ENCODE peak calls at places on chromosome 1, in four cellular contexts. I, Z, L and X are unnamed samples.

GRCh38 chr1:153617677-153618076 is 1.6 kb upstream of the S100A14 start:
- DNase-seq in I (peak; percentile 70), Z (peak; percentile 73), L (peak; percentile 71), X (no peak)

GRCh38 chr1:1354271-1355247 is 3.8 kb downstream of the MXRA8 start:
- DNase-seq in I (no peak), Z (no peak), L (no peak), X (no peak)

GRCh38 chr1:182610606-182611194 is 6.5 kb upstream of the RGS16 start:
- DNase-seq in I (no peak), Z (no peak), L (no peak), X (no peak)

GRCh38 chr1:190583862-190584261 is 106.2 kb upstream of the BRINP3 start:
- DNase-seq in I (no peak), Z (no peak), L (no peak), X (no peak)

GRCh38 chr1:30649321-30649991 is 73.9 kb downstream of the MATN1 start:
- DNase-seq in I (no peak), Z (no peak), L (peak; percentile 95), X (no peak)

GRCh38 chr1:36890776-36891175 is 143.5 kb downstream of the GRIK3 start:
- DNase-seq in I (no peak), Z (no peak), L (no peak), X (no peak)

GRCh38 chr1:221449801-221450470 is 292.0 kb downstream of the DUSP10 start:
- DNase-seq in I (no peak), Z (no peak), L (peak; percentile 59), X (peak; percentile 56)

GRCh38 chr1:85001742-85002141 is 4.8 kb upstream of the MCOLN2 start:
- DNase-seq in I (no peak), Z (no peak), L (no peak), X (no peak)

GRCh38 chr1:85438353-85438752 is 26.6 kb downstream of the DDAH1 start:
- DNase-seq in I (peak; percentile 73), Z (no peak), L (no peak), X (no peak)

GRCh38 chr1:222919478-222919865 is 104.6 kb downstream of the DISP1 start:
- DNase-seq in I (peak; percentile 36), Z (no peak), L (no peak), X (peak; percentile 53)

GRCh38 chr1:178998295-178998694 is 27.4 kb upstream of the FAM20B start:
- DNase-seq in I (no peak), Z (no peak), L (no peak), X (no peak)

GRCh38 chr1:24714859-24715520 is 30.3 kb upstream of the CLIC4 start:
- DNase-seq in I (no peak), Z (no peak), L (peak; percentile 85), X (peak; percentile 48)

GRCh38 chr1:110559157-110559556 is 40.2 kb upstream of the KCNA10 start:
- DNase-seq in I (no peak), Z (no peak), L (peak; percentile 32), X (no peak)

GRCh38 chr1:209600541-209600940 is 17.0 kb downstream of the CAMK1G start:
- DNase-seq in I (no peak), Z (no peak), L (peak; percentile 46), X (no peak)

GRCh38 chr1:243432136-243432535 is 176.3 kb downstream of the SDCCAG8 start:
- DNase-seq in I (no peak), Z (no peak), L (no peak), X (no peak)

GRCh38 chr1:51444096-51444495 is 75.0 kb downstream of the EPS15 start:
- DNase-seq in I (no peak), Z (no peak), L (no peak), X (peak; percentile 47)

GRCh38 chr1:113140588-113141446 is 67.8 kb downstream of the LRIG2 start:
- DNase-seq in I (peak; percentile 69), Z (peak; percentile 88), L (peak; percentile 32), X (peak; percentile 86)

GRCh38 chr1:148308832-148309458 is 156.9 kb upstream of the NBPF11 start:
- DNase-seq in I (peak; percentile 6), Z (peak; percentile 14), L (peak; percentile 59), X (no peak)

GRCh38 chr1:193333166-193333565 is 146.8 kb upstream of the B3GALT2 start:
- DNase-seq in I (no peak), Z (no peak), L (no peak), X (no peak)

GRCh38 chr1:193338194-193338593 is 151.8 kb upstream of the B3GALT2 start:
- DNase-seq in I (no peak), Z (no peak), L (peak; percentile 46), X (peak; percentile 33)

GRCh38 chr1:193339396-193339795 is 153.0 kb upstream of the B3GALT2 start:
- DNase-seq in I (no peak), Z (no peak), L (no peak), X (no peak)

DNA sequence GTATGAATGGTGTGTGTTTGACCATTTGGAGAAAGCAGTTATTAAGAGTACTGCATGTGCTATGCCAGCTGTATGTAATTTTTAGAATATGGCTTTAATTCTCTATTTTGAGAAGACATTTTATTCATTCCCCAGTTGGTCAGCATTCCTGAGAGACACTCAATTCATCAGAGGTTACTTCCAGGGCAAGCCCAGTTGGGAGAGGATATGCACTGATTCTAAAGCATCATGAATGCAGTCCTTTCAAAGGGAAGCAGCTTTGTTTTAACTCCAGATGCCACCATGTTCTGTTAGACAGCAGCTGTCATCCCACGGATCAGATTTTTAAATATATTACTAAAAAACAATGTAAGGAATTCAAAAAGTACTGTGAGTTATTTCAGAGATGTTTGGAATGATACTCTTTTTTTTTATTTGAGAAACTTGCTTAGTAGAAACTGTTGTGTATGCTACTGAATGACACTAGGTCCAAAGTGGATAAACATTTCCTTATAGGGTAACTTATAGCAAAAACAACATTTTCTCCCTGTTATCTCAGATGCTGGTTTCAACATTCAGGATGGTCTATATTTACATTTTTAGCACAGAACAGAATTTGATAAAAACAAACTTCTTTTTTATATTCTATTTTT is 149.5 kb upstream of the B3GALT2 start:
- DNase-seq in I (peak; percentile 25), Z (no peak), L (no peak), X (peak; percentile 72)
- H3K9ac ChIP-seq in I (no peak overlapping the region), Z (no peak overlapping the region), L (no peak overlapping the region), X (peak overlapping the region; percentile 11)

GRCh38 chr1:19404748-19405147 is 80.6 kb downstream of the CAPZB start:
- DNase-seq in I (no peak), Z (no peak), L (no peak), X (no peak)
- H3K4me1 ChIP-seq in I (peaks cover 20% of the 10 kb centered on the region), Z (peaks cover 32% of the 10 kb centered on the region), L (no peaks in the 10 kb centered on the region), X (peaks cover 39% of the 10 kb centered on the region)

GRCh38 chr1:115543247-115543646 is 98.5 kb upstream of the VANGL1 start:
- DNase-seq in I (no peak), Z (no peak), L (no peak), X (no peak)
- H3K4me3 ChIP-seq in I (no peak overlapping the region), Z (no peak overlapping the region), L (no peak overlapping the region), X (no peak overlapping the region)

GRCh38 chr1:8598783-8599182 is 218.7 kb downstream of the RERE start:
- DNase-seq in I (peak; percentile 60), Z (no peak), L (no peak), X (no peak)
- H3K9ac ChIP-seq in I (peak overlapping the region; percentile 75), Z (no peak overlapping the region), L (no peak overlapping the region), X (peak overlapping the region; percentile 25)

DNA sequence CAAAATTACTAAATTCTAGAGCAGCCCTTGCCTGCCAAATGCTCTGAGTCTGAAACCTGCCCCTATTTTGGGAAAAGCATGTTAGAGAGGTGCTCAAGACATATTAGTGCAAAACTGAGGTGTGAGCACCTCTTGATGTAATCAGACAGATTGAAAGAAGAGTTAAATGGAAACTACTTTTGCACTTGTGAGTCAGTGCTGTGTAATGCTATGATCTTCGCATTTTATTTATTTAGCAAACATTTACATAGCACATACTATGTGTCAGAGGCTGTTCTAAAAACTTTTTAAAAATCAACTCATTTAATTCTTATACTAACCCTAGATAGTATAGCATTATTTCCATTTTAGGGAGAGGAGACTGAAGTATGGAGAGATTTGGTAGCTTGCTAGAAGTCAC is 138.1 kb downstream of the ELAVL4 start:
- DNase-seq in I (no peak), Z (no peak), L (no peak), X (peak; percentile 1)
- H3K4me1 ChIP-seq in I (peaks cover 2% of the 10 kb centered on the region), Z (no peaks in the 10 kb centered on the region), L (no peaks in the 10 kb centered on the region), X (peaks cover 7% of the 10 kb centered on the region)

GRCh38 chr1:38344705-38345104 is 298.1 kb upstream of the POU3F1 start:
- DNase-seq in I (no peak), Z (no peak), L (no peak), X (no peak)
- H3K4me3 ChIP-seq in I (no peak overlapping the region), Z (no peak overlapping the region), L (no peak overlapping the region), X (no peak overlapping the region)

DNA sequence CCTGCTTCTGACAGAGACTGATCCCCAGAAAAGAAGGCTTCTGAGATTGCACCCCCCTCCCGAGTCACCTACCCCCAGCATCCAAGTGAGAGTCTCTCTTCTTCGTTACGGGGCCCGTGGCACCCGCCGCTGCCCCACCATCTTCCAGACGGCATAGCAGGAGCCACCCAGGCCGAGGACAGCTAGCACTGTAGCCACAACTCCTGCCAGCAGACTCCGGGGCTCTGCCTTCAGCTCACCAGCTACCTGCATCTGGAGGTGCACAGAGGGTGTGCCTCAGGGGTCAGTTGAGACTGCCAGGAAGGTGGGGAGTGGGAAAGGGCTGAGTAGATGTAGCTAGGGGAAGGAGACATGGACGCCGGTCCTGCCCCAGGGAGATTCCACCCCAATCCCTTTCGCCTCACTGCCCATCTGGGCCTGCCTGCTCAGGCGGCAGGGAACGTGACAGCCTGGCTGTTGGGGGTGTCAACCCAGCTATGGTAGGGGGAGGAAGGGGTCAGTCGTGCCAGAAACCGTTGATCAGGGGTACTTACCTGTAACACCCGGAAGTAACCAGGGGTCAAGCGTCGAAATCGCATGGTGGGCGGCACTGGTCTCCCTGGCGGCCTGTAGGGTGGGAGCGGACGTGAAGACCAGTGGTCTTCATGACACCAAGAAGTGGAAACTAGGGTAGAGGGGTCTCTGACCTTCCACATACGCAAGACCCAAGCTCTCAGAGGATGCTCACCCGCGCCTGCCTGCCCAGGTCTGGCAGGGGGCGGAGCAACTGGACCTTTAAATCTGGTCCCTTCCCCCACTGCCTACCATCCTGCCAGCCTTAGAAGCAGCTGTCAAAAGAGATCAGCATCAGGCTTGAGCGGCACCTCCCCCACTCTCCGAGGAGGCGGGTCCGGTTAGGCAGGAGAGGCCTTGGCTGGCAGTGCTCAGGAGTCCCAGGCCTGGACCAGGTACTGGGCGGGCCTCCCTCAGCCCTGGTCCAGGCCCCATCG is at the start of gene ZNF593OS:
- DNase-seq in I (no peak), Z (no peak), L (no peak), X (no peak)
- H3K9ac ChIP-seq in I (peak within 1 kb of the TSS; percentile 95), Z (peak within 1 kb of the TSS; percentile 88), L (peak within 1 kb of the TSS; percentile 87), X (peak within 1 kb of the TSS; percentile 96)

GRCh38 chr1:21327566-21328323 is 37.5 kb upstream of the ECE1 start:
- DNase-seq in I (no peak), Z (no peak), L (no peak), X (no peak)
- H3K4me1 ChIP-seq in I (peaks cover 49% of the 10 kb centered on the region), Z (peaks cover 28% of the 10 kb centered on the region), L (peaks cover 43% of the 10 kb centered on the region), X (peaks cover 62% of the 10 kb centered on the region)

GRCh38 chr1:117059334-117059677 is 820 bp upstream of the TTF2 start:
- DNase-seq in I (no peak), Z (peak; percentile 84), L (peak; percentile 49), X (no peak)

GRCh38 chr1:117060441-117061317 is 553 bp downstream of the TTF2 start:
- DNase-seq in I (peak; percentile 73), Z (peak; percentile 78), L (peak; percentile 78), X (peak; percentile 54)

GRCh38 chr1:117059678-117060440 is at the start of gene TTF2:
- DNase-seq in I (peak; percentile 99), Z (peak; percentile 100), L (peak; percentile 99), X (peak; percentile 99)

GRCh38 chr1:117058810-117059209 is 1.3 kb upstream of the TTF2 start:
- DNase-seq in I (no peak), Z (peak; percentile 14), L (no peak), X (no peak)

GRCh38 chr1:117061986-117062415 is 1.9 kb downstream of the TTF2 start:
- DNase-seq in I (peak; percentile 89), Z (peak; percentile 39), L (peak; percentile 82), X (peak; percentile 48)
- H3K4me3 ChIP-seq in I (no peak overlapping the region), Z (no peak overlapping the region), L (no peak overlapping the region), X (no peak overlapping the region)

GRCh38 chr1:198663996-198664789 is 25.4 kb downstream of the PTPRC start:
- DNase-seq in I (no peak), Z (no peak), L (no peak), X (no peak)
- H3K9ac ChIP-seq in I (no peak overlapping the region), Z (no peak overlapping the region), L (no peak overlapping the region), X (no peak overlapping the region)